ENCODE peak calls at places on chromosomes 4 and X, in four cellular contexts. K, R, F and G are unnamed samples.

GRCh38 chrX:53281321-53281822 is at the start of gene IQSEC2:
- DNase-seq in K (peak), R (peak), F (no peak), G (no peak)

GRCh38 chr4:90120037-90120436 is 7.2 kb upstream of the CCSER1 start:
- DNase-seq in K (no peak), F (no peak), R (no peak), G (no peak)

GRCh38 chr4:87977521-87978278 is 2.2 kb downstream of the SPP1 start:
- DNase-seq in R (no peak), F (no peak), K (no peak), G (no peak)

GRCh38 chr4:74583066-74583700 is 138.2 kb downstream of the AREG start:
- DNase-seq in F (no peak), R (no peak), K (no peak), G (no peak)

GRCh38 chrX:12973561-12974216 is 1.2 kb upstream of the TMSB4X start:
- DNase-seq in K (no peak), R (no peak), F (no peak), G (no peak)

GRCh38 chrX:57227691-57228090 is 58.8 kb upstream of the FAAH2 start:
- DNase-seq in R (no peak), K (peak), F (no peak), G (no peak)

GRCh38 chr4:39576268-39576667 is 49.0 kb upstream of the UGDH start:
- DNase-seq in R (no peak), K (no peak), F (no peak), G (no peak)

GRCh38 chr4:36332023-36332781 is 50.8 kb downstream of the DTHD1 start:
- DNase-seq in K (no peak), F (no peak), R (no peak), G (peak)

GRCh38 chr4:101699441-101700117 is 91.0 kb upstream of the BANK1 start:
- DNase-seq in R (no peak), K (no peak), F (no peak), G (no peak)

GRCh38 chr4:37891221-37892159 is 606 bp downstream of the TBC1D1 start:
- DNase-seq in F (peak), R (no peak), K (peak), G (peak)

GRCh38 chr4:38366451-38366850 is 297.5 kb upstream of the KLF3 start:
- DNase-seq in R (no peak), K (no peak), F (no peak), G (no peak)

GRCh38 chr4:142818476-142818875 is 27.6 kb downstream of the INPP4B start:
- DNase-seq in K (no peak), F (no peak), R (no peak), G (no peak)

GRCh38 chrX:7263961-7264360 is 116.0 kb upstream of the PUDP start:
- DNase-seq in F (no peak), R (no peak), K (no peak), G (no peak)

GRCh38 chr4:44493924-44494323 is 45.3 kb upstream of the KCTD8 start:
- DNase-seq in F (peak), K (no peak), R (peak), G (no peak)

GRCh38 chrX:153387987-153388721 is 13.0 kb downstream of the PNMA6E start:
- DNase-seq in K (no peak), R (no peak), F (no peak), G (no peak)

GRCh38 chrX:69493193-69493592 is 10.9 kb upstream of the NALF2 start:
- DNase-seq in F (peak), R (peak), K (peak), G (no peak)

GRCh38 chrX:130247996-130248395 is 20.7 kb downstream of the ZNF280C start:
- DNase-seq in F (no peak), R (no peak), K (no peak), G (no peak)

GRCh38 chr4:77062856-77063255 is 12.9 kb downstream of the CCNI start:
- DNase-seq in F (no peak), R (no peak), K (no peak), G (no peak)

GRCh38 chr4:68077737-68078136 is 51.9 kb downstream of the TMPRSS11F start:
- DNase-seq in R (no peak), F (no peak), K (no peak), G (no peak)

GRCh38 chr4:71209161-71209560 is 129.7 kb upstream of the SLC4A4 start:
- DNase-seq in K (no peak), R (no peak), F (no peak), G (no peak)

GRCh38 chr4:78293841-78294301 is 236.7 kb downstream of the FRAS1 start:
- DNase-seq in R (no peak), K (no peak), F (no peak), G (no peak)

GRCh38 chr4:138972956-138973819 is 42.4 kb upstream of the NOCT start:
- DNase-seq in R (no peak), F (no peak), K (no peak), G (no peak)

GRCh38 chr4:177010421-177010820 is 217.7 kb upstream of the VEGFC start:
- DNase-seq in R (no peak), F (no peak), K (no peak), G (no peak)

GRCh38 chrX:139967300-139967699 is 2.0 kb upstream of the CXorf66 start:
- DNase-seq in K (peak), F (peak), R (peak), G (no peak)

GRCh38 chrX:137574102-137574783 is 8.3 kb downstream of the ZIC3 start:
- DNase-seq in F (no peak), R (no peak), K (peak), G (no peak)

GRCh38 chr4:10727140-10727880 is 42.7 kb upstream of the CLNK start:
- DNase-seq in K (no peak), F (no peak), R (no peak), G (no peak)

GRCh38 chr4:123438031-123438430 is 41.4 kb downstream of the SPRY1 start:
- DNase-seq in F (no peak), R (no peak), K (no peak), G (no peak)

GRCh38 chr4:75248770-75249467 is 265.3 kb downstream of the RCHY1 start:
- DNase-seq in F (no peak), R (no peak), K (no peak), G (no peak)

GRCh38 chr4:15836362-15836761 is 58.2 kb downstream of the CD38 start:
- DNase-seq in F (no peak), R (no peak), K (no peak), G (no peak)
- TF ChIP-seq USF1 in F (no peak), R (no peak), K (no peak), G (no peak)

GRCh38 chrX:133171962-133172708 is 46.0 kb downstream of the TFDP3 start:
- DNase-seq in F (peak), K (no peak), R (no peak), G (no peak)
- TF ChIP-seq USF1 in F (no peak), K (no peak), R (no peak), G (no peak)

GRCh38 chr4:6403400-6403685 is 69.1 kb downstream of the PPP2R2C start:
- DNase-seq in F (no peak), R (no peak), K (no peak), G (no peak)

GRCh38 chr4:6402566-6403399 is 69.6 kb downstream of the PPP2R2C start:
- DNase-seq in R (no peak), F (no peak), K (no peak), G (no peak)

GRCh38 chr4:6408263-6408662 is 64.2 kb downstream of the PPP2R2C start:
- DNase-seq in R (peak), K (peak), F (no peak), G (no peak)

GRCh38 chr4:6404611-6405416 is 67.6 kb downstream of the PPP2R2C start:
- DNase-seq in F (peak), K (no peak), R (no peak), G (no peak)

DNA sequence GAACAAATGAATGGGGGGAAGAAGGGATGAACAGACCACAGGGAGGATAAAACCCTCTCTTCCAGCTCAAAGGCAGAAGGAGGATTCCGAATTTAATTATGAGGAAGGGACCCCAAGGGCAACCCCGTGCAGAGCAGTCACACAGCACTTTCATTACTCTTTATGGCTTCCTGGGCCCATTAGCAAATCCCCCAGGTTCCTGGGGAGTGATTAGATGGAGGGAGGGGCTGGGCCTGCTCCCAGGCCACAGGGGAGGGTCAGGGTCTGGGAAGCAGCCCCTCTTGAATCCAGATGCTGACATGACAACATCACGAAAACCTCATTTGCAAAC is 67.0 kb downstream of the PPP2R2C start:
- DNase-seq in F (peak), R (no peak), K (no peak), G (no peak)
- TF ChIP-seq USF1 in F (no peak), R (no peak), K (no peak), G (no peak)

DNA sequence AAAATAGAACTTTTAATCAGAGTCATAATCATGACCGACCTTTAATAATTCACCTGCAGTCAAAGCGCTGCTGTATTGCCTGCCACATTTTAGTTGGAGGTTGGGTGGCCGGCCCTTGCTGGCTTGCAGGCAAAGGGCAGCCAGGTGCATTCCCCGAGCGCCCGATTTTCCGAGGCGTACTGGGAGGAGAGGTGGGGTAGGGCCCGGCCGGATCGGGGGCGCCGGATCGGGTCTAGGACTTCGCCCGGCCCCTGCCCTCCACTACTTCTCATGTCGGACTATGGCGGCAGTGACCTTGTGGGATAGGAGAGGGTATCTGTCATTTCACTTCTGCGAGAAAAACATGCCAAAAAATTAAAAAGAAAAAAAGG is 2.5 kb upstream of the RS1 start:
- DNase-seq in R (peak), F (peak), K (peak), G (no peak)
- TF ChIP-seq USF1 in R (no peak), F (no peak), K (no peak), G (no peak)

DNA sequence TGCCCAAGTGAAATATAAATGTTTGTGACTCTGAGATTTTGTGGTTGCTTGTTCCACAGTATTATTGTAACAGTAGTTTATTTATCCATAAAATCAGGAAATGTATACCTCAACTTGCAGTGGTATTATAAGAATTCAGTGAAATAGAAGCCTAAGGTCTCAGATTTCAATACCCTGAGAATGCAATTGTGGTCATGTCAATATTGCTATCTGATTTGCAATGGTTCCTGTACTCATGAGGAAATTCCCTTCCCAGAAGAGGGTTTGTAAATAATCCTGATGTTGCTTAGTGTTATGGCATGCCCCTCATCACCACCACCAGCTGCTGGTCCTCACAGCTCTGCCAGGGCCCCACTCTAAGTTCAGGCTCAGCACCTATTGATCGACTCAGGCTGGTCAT is 67.8 kb downstream of the SLC34A2 start:
- DNase-seq in K (no peak), R (no peak), F (no peak), G (no peak)
- TF ChIP-seq USF1 in K (no peak), R (no peak), F (no peak), G (no peak)

GRCh38 chr4:152310223-152310622 is 225.7 kb downstream of the FBXW7 start:
- DNase-seq in K (no peak), R (no peak), F (no peak), G (no peak)
- TF ChIP-seq USF1 in K (no peak), R (no peak), F (no peak), G (no peak)

GRCh38 chr4:183130328-183131155 is 31.5 kb downstream of the WWC2 start:
- DNase-seq in F (peak), K (no peak), R (no peak), G (no peak)
- TF ChIP-seq USF1 in F (no peak), K (no peak), R (no peak), G (no peak)

GRCh38 chr4:110084154-110084553 is 114.3 kb downstream of the ELOVL6 start:
- DNase-seq in K (no peak), F (no peak), R (no peak), G (no peak)

GRCh38 chr4:110087116-110087708 is 111.2 kb downstream of the ELOVL6 start:
- DNase-seq in R (no peak), K (no peak), F (no peak), G (no peak)

GRCh38 chr4:110088670-110089069 is 109.7 kb downstream of the ELOVL6 start:
- DNase-seq in R (no peak), K (no peak), F (no peak), G (peak)

DNA sequence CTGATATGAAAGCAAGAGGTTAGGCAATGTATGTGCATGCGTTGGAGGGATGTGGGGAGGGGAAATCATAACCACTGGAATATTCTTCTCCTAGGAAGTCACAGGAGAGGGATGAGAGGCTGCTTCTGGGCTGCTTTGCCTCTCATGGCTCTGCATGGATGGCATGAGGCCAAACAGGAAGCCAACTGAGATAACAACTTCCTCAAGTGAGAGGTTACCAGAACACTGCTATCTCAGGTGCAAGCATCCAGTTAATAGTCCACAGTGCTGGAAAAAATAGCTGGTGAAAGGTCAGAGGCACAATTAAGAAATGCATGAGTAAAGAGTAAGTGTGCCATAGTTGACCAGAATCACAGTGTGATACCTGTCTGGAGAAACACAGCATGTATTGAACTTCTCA is 113.3 kb downstream of the ELOVL6 start:
- DNase-seq in F (no peak), R (no peak), K (no peak), G (no peak)
- TF ChIP-seq USF1 in F (no peak), R (no peak), K (no peak), G (no peak)

GRCh38 chrX:97332963-97333362 is 449.3 kb downstream of the RPA4 start:
- DNase-seq in R (no peak), K (no peak), F (no peak), G (no peak)
- TF ChIP-seq USF1 in R (no peak), K (no peak), F (no peak), G (no peak)

GRCh38 chrX:2711441-2711840 is 20.3 kb downstream of the CD99 start:
- DNase-seq in R (no peak), F (no peak), K (no peak), G (no peak)

GRCh38 chrX:2712428-2712827 is 21.3 kb downstream of the CD99 start:
- DNase-seq in F (no peak), R (no peak), K (no peak), G (no peak)

GRCh38 chrX:2710041-2710471 is 19.0 kb downstream of the CD99 start:
- DNase-seq in R (no peak), F (no peak), K (no peak), G (no peak)

GRCh38 chrX:2708601-2709200 is 17.6 kb downstream of the CD99 start:
- DNase-seq in R (no peak), F (no peak), K (no peak), G (no peak)

DNA sequence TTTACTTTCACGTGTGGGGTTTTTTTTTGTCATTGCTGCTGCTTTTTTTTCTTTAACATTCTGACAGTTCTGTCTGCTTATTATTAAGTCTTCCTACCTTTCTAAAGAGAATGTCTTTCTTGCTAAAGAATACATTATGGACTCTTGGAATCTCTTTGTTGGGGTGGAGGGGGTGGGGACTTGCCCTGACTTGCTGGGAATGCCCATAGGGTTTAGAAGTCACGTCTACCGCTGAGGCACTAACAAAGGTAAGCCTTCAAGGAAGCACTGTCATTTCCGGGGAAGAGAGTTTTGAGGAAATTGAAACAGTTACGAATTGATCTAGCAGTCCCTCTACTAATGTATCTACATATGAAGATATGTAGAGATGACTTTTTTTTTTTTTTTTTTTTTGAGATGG is 19.4 kb downstream of the CD99 start:
- DNase-seq in R (no peak), K (no peak), F (no peak), G (no peak)
- TF ChIP-seq USF1 in R (no peak), K (no peak), F (no peak), G (no peak)